ENCODE peak calls at places on chromosomes 2 and 18, in six cellular contexts. N is sigmoid colon, Q is MCF 10A, L is fibroblast of villous mesenchyme, D is endodermal cell, K is neural progenitor cell. S is an unnamed sample.

GRCh38 chr18:22250591-22250996 is 81.2 kb downstream of the GATA6 start:
- DNase-seq in N (no peak), Q (peak), L (peak), D (no peak), K (peak), S (no peak)

GRCh38 chr2:233012301-233012971 is 620 bp downstream of the NGEF start:
- DNase-seq in N (no peak), Q (no peak), L (no peak), D (peak), K (no peak), S (no peak)

GRCh38 chr2:59282374-59283057 is 1041.4 kb upstream of the FANCL start:
- DNase-seq in N (no peak), Q (no peak), L (no peak), D (no peak), K (no peak), S (no peak)

GRCh38 chr18:13436596-13436995 is 218.0 kb downstream of the LDLRAD4 start:
- DNase-seq in N (peak), Q (no peak), L (no peak), D (no peak), K (no peak), S (no peak)

GRCh38 chr2:28691774-28692281 is 59.8 kb upstream of the PPP1CB start:
- DNase-seq in N (peak), Q (peak), L (peak), D (peak), K (peak), S (no peak)

GRCh38 chr2:114281188-114281587 is 161.3 kb upstream of the DPP10 start:
- DNase-seq in N (no peak), Q (no peak), L (no peak), D (no peak), K (no peak), S (no peak)

GRCh38 chr18:76208632-76209308 is 286.3 kb downstream of the ZNF516 start:
- DNase-seq in N (no peak), Q (no peak), L (no peak), D (peak), K (peak), S (no peak)

GRCh38 chr2:229679393-229680125 is 34.8 kb downstream of the DNER start:
- DNase-seq in N (no peak), Q (peak), L (no peak), D (no peak), K (no peak), S (no peak)

GRCh38 chr2:47626664-47627063 is 156.3 kb upstream of the MSH6 start:
- DNase-seq in N (no peak), Q (no peak), L (no peak), D (no peak), K (no peak), S (no peak)

GRCh38 chr2:157692768-157693167 is 64.1 kb upstream of the ACVR1C start:
- DNase-seq in N (no peak), Q (peak), L (peak), D (no peak), K (no peak), S (no peak)

GRCh38 chr2:240018071-240018750 is 6.9 kb downstream of the NDUFA10 start:
- DNase-seq in N (no peak), Q (no peak), L (no peak), D (no peak), K (no peak), S (no peak)

GRCh38 chr2:3405308-3405707 is 25.8 kb downstream of the TRAPPC12 start:
- DNase-seq in N (no peak), Q (no peak), L (no peak), D (no peak), K (no peak), S (no peak)

GRCh38 chr2:9692392-9693137 is 61.8 kb upstream of the YWHAQ start:
- DNase-seq in N (peak), Q (peak), L (no peak), D (peak), K (peak), S (no peak)

GRCh38 chr2:28360742-28361293 is 31.8 kb upstream of the FOSL2 start:
- DNase-seq in N (peak), Q (peak), L (peak), D (peak), K (no peak), S (no peak)

GRCh38 chr18:48605408-48605845 is 66.6 kb downstream of the CTIF start:
- DNase-seq in N (no peak), Q (peak), L (peak), D (peak), K (peak), S (peak)
- TF ChIP-seq CTCF in N (no peak), Q (no peak), L (peak), D (peak), K (peak), S (peak)

GRCh38 chr2:197356136-197356535 is 45.6 kb upstream of the ANKRD44 start:
- DNase-seq in N (no peak), Q (no peak), L (no peak), D (peak), K (peak), S (no peak)
- TF ChIP-seq CTCF in N (no peak), Q (peak), L (peak), D (peak), K (peak), S (no peak)

GRCh38 chr2:222577341-222577740 is 78.6 kb downstream of the FARSB start:
- DNase-seq in N (no peak), Q (no peak), L (no peak), D (no peak), K (peak), S (no peak)

GRCh38 chr2:222582931-222583330 is 73.0 kb downstream of the FARSB start:
- DNase-seq in N (no peak), Q (no peak), L (no peak), D (no peak), K (no peak), S (no peak)
- TF ChIP-seq CTCF in N (no peak), Q (no peak), L (peak), D (peak), K (peak), S (no peak)

DNA sequence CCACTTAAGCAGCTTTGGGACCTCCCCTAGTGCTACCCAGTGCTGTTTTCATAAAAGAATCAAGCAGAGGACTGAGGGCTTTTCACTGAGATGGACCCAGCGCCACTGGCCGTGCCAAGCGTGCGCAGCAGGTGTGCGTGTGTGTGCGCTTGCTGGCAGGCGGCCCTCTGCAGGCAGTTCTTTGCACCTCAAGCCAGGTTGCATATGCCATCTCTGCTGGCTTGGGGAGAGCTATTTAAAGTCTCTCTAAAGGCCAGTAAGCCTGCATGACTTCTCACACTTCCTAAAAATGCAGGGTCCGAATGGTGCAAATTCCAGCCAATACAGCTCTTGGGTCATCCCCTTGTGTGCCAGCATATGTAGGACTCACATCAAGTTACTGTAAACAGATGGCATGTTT is 255.5 kb downstream of the RNF152 start:
- DNase-seq in N (no peak), Q (no peak), L (no peak), D (peak), K (peak), S (no peak)
- TF ChIP-seq CTCF in N (no peak), Q (no peak), L (no peak), D (peak), K (peak), S (no peak)

DNA sequence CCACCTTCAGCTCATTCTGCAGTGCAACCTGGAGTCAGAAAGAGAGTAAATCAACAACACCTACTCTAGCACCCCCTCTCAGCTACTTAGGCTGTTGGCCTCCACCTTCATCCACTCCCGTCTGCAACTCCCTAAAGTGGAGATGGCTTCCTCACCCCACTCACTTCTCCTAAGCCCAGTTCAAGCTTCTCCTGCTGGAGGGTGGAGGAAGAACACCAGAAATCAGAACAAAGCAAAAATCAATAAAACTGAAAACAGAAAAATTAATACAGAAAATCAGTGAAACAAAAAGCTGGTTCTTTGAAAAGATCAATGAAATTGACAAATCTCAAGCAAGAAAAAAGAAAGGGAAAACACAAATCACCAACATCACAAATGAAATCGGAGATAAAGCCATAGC is 191.7 kb downstream of the ANAPC1 start:
- DNase-seq in N (no peak), Q (no peak), L (no peak), D (no peak), K (no peak), S (no peak)
- TF ChIP-seq CTCF in N (no peak), Q (no peak), L (peak), D (peak), K (no peak), S (no peak)

DNA sequence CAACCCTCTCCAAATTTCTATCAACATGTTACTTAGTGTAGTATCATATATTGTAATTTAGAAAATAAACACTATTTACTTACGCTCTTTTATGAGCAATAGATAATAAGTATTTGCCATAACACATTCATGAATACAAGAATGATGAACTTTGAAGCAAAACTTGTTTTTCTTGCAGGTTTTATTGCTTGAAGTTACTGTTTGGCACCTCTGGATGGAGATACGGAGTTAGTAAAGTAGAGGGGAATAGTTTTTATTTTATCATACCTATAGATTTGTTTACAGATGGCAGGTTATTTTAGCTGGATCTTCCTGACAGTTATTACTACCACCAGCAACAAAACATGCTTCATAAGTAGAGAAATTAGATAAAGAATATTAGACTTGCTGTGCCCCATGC is 274.2 kb upstream of the LRRTM4 start:
- DNase-seq in N (no peak), Q (no peak), L (no peak), D (no peak), K (no peak), S (no peak)
- TF ChIP-seq CTCF in N (no peak), Q (no peak), L (no peak), D (no peak), K (no peak), S (no peak)

DNA sequence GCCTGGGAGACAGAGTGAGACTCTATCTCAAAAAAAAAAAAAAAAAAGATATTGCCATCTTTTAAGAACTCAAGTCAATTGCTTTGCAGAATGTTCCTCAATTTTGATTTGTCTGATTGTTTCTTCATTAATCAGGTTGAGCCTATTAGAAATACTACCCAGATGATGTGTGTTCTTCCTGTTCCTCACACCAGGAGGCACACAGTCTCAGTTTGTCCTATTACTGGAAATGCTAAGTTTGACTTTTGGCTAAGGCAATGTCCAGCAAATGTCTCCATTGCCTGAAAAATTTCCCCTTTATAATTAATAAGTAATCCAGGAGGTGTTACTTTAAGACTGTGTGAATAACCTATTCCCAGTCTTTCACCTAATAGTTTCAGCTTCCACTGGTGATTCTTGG is 28.4 kb downstream of the BOLA3 start:
- DNase-seq in N (no peak), Q (peak), L (peak), D (no peak), K (no peak), S (no peak)
- TF ChIP-seq CTCF in N (no peak), Q (no peak), L (peak), D (no peak), K (no peak), S (peak)